ENCODE peak calls at places on chromosomes 4 and X, in seven cellular contexts. L is tibial artery; T is T-cell; M is left colon; A is activated CD4-positive, alpha-beta T cell treated with anti-CD3 and anti-CD28 coated beads, Interleukin-2, amount 50 U/mL, for 48 hours; N is suprapubic skin; G is fibroblast of the aortic adventitia. Z is an unnamed sample.

GRCh38 chr4:124713213-124713592 is 671 bp upstream of the ANKRD50 start:
- DNase-seq in L (peak), T (no peak), M (peak), A (peak), N (peak), G (peak), Z (peak)

GRCh38 chrX:124829930-124830329 is 483.6 kb downstream of the SH2D1A start:
- DNase-seq in L (no peak), T (no peak), M (no peak), A (peak), N (no peak), G (no peak), Z (no peak)

GRCh38 chrX:21375795-21376069 is 1.5 kb downstream of the CNKSR2 start:
- DNase-seq in L (no peak), T (no peak), M (no peak), A (no peak), N (no peak), G (no peak), Z (no peak)

GRCh38 chr4:38071801-38072567 is 111.8 kb downstream of the PTTG2 start:
- DNase-seq in L (no peak), T (no peak), M (no peak), A (no peak), N (no peak), G (peak), Z (peak)

GRCh38 chrX:23901805-23902204 is 5.9 kb downstream of the APOO start:
- DNase-seq in L (peak), T (peak), M (peak), A (no peak), N (no peak), G (peak), Z (peak)

GRCh38 chr4:158811704-158812103 is 42.9 kb downstream of the FNIP2 start:
- DNase-seq in L (no peak), T (no peak), M (peak), A (no peak), N (no peak), G (no peak), Z (peak)

GRCh38 chrX:129497146-129497805 is 26.0 kb downstream of the SMARCA1 start:
- DNase-seq in L (no peak), T (no peak), M (no peak), A (no peak), N (no peak), G (no peak), Z (no peak)

GRCh38 chrX:68944211-68944610 is 115.4 kb downstream of the EFNB1 start:
- DNase-seq in L (no peak), T (no peak), M (no peak), A (no peak), N (no peak), G (no peak), Z (no peak)

GRCh38 chr4:135838889-135839288 is 1637.3 kb upstream of the PABPC4L start:
- DNase-seq in L (no peak), T (no peak), M (no peak), A (no peak), N (no peak), G (no peak), Z (peak)

GRCh38 chr4:80208606-80209005 is 11.3 kb downstream of the PRDM8 start:
- DNase-seq in L (no peak), T (no peak), M (no peak), A (no peak), N (no peak), G (no peak), Z (no peak)

Z was measured in choroid plexus epithelial cell.